ENCODE peak calls at places on chromosomes 6 and 20, in eight cellular contexts. M, B, J, H, Q, A, C and E are unnamed samples.
A peak's percentile ranks its signal among the peaks of the same experiment; 100 is the strongest.

GRCh38 chr6:130293800-130294199 is 71.0 kb upstream of the SAMD3 start:
- DNase-seq in B (peak; percentile 52), Q (peak; percentile 49), H (peak; percentile 79), C (no peak), A (peak; percentile 66), M (no peak), J (peak; percentile 73), E (peak; percentile 33)

GRCh38 chr6:31676322-31676903 is 4.5 kb downstream of the LY6G5C start:
- DNase-seq in M (no peak), C (no peak), H (no peak), B (no peak), Q (no peak), A (no peak), J (no peak), E (no peak)

GRCh38 chr6:134979142-134979541 is 29.2 kb upstream of the ALDH8A1 start:
- DNase-seq in Q (no peak), H (no peak), B (no peak), J (no peak), C (no peak), A (no peak), M (no peak), E (no peak)

GRCh38 chr20:8808180-8808535 is 260.7 kb upstream of the PLCB4 start:
- DNase-seq in H (no peak), Q (no peak), M (no peak), A (no peak), C (no peak), B (no peak), J (no peak), E (no peak)

GRCh38 chr6:40347571-40348011 is 239.6 kb downstream of the LRFN2 start:
- DNase-seq in A (no peak), H (no peak), M (no peak), C (no peak), Q (no peak), B (peak; percentile 64), J (no peak), E (no peak)

GRCh38 chr6:151494235-151494950 is 576 bp downstream of the CCDC170 start:
- DNase-seq in J (peak; percentile 5), M (no peak), A (peak; percentile 24), Q (no peak), B (peak; percentile 48), C (no peak), H (no peak), E (no peak)

GRCh38 chr6:137728386-137729349 is 138.4 kb upstream of the TNFAIP3 start:
- DNase-seq in A (peak; percentile 97), C (peak; percentile 10), H (no peak), Q (peak; percentile 74), M (no peak), J (peak; percentile 69), B (no peak), E (no peak)

GRCh38 chr6:70194421-70194820 is 108.5 kb downstream of the COL9A1 start:
- DNase-seq in H (no peak), Q (no peak), M (no peak), B (no peak), J (no peak), A (no peak), C (no peak), E (no peak)

GRCh38 chr6:53741417-53741816 is 53.4 kb upstream of the LRRC1 start:
- DNase-seq in J (no peak), B (no peak), A (no peak), H (no peak), M (no peak), C (no peak), Q (no peak), E (no peak)

GRCh38 chr6:143536866-143537691 is 25.6 kb upstream of the FUCA2 start:
- DNase-seq in A (peak; percentile 50), Q (no peak), B (peak; percentile 74), C (no peak), M (no peak), H (peak; percentile 37), J (peak; percentile 48), E (peak; percentile 83)

GRCh38 chr6:9401936-9402335 is 966.6 kb upstream of the SLC35B3 start:
- DNase-seq in A (no peak), J (peak; percentile 25), C (no peak), H (no peak), Q (no peak), B (no peak), M (no peak), E (no peak)

GRCh38 chr6:148657053-148657452 is 89.8 kb upstream of the UST start:
- DNase-seq in J (peak; percentile 79), M (no peak), C (peak; percentile 17), A (peak; percentile 95), B (no peak), H (no peak), Q (peak; percentile 44), E (no peak)

GRCh38 chr6:157089851-157090250 is 233.5 kb downstream of the TMEM242 start:
- DNase-seq in A (no peak), Q (no peak), J (peak; percentile 48), H (no peak), M (no peak), B (no peak), C (no peak), E (no peak)

GRCh38 chr20:35467339-35468224 is 12.2 kb downstream of the CEP250 start:
- DNase-seq in M (no peak), A (peak; percentile 68), Q (no peak), J (peak; percentile 27), C (no peak), H (peak; percentile 89), B (peak; percentile 56), E (no peak)

GRCh38 chr6:43074847-43075741 is 1.0 kb upstream of the PTK7 start:
- DNase-seq in C (no peak), B (no peak), J (no peak), Q (no peak), M (no peak), H (no peak), A (peak; percentile 91), E (no peak)

GRCh38 chr20:63293866-63294535 is 1.0 kb downstream of the COL20A1 start:
- DNase-seq in M (no peak), C (no peak), Q (no peak), A (no peak), H (no peak), B (no peak), J (no peak), E (peak; percentile 37)

GRCh38 chr6:139762587-139763031 is 388.2 kb upstream of the CITED2 start:
- DNase-seq in H (no peak), C (no peak), A (no peak), M (no peak), B (no peak), Q (no peak), J (no peak), E (no peak)

GRCh38 chr20:22901921-22902320 is 133.2 kb upstream of the SSTR4 start:
- DNase-seq in H (no peak), C (no peak), M (no peak), B (no peak), Q (no peak), J (no peak), A (no peak), E (no peak)

GRCh38 chr6:112841553-112842337 is 494.6 kb downstream of the RFPL4B start:
- DNase-seq in H (no peak), M (no peak), A (no peak), J (no peak), Q (no peak), C (no peak), B (no peak), E (no peak)

GRCh38 chr20:58839474-58839874 is 11.2 kb downstream of the GNAS-AS1 start:
- DNase-seq in M (no peak), B (peak; percentile 72), A (peak; percentile 18), J (peak; percentile 6), H (peak; percentile 94), C (no peak), Q (no peak), E (peak; percentile 55)

GRCh38 chr6:7542878-7543394 is 1.5 kb downstream of the DSP start:
- DNase-seq in M (no peak), Q (no peak), A (peak; percentile 53), C (no peak), H (peak; percentile 53), B (peak; percentile 79), J (peak; percentile 50), E (peak; percentile 76)

GRCh38 chr6:137791281-137792159 is 75.5 kb upstream of the TNFAIP3 start:
- DNase-seq in H (no peak), A (no peak), B (no peak), Q (no peak), M (no peak), J (no peak), C (no peak), E (no peak)

GRCh38 chr6:46637145-46637544 is 15.5 kb downstream of the CYP39A1 start:
- DNase-seq in C (no peak), Q (peak; percentile 81), B (no peak), J (peak; percentile 29), H (no peak), A (peak; percentile 40), M (no peak), E (no peak)

GRCh38 chr20:45944965-45945677 is 10.6 kb downstream of the PCIF1 start:
- DNase-seq in H (no peak), M (no peak), A (no peak), C (no peak), B (no peak), J (no peak), Q (no peak), E (no peak)

GRCh38 chr20:50152394-50153152 is 950 bp downstream of the PEDS1 start:
- DNase-seq in H (no peak), J (no peak), B (no peak), M (no peak), A (no peak), C (no peak), Q (no peak), E (peak; percentile 39)

GRCh38 chr20:57262244-57263126 is 4.0 kb downstream of the BMP7 start:
- DNase-seq in C (no peak), M (no peak), J (no peak), B (peak; percentile 52), A (no peak), Q (no peak), H (no peak), E (peak; percentile 65)

GRCh38 chr6:43496370-43497128 is 13.6 kb downstream of the LRRC73 start:
- DNase-seq in M (no peak), J (peak; percentile 73), H (peak; percentile 81), A (peak; percentile 51), C (peak; percentile 15), Q (no peak), B (no peak), E (no peak)

GRCh38 chr6:161168281-161168891 is 105.5 kb downstream of the AGPAT4 start:
- DNase-seq in M (no peak), J (peak; percentile 95), C (peak; percentile 38), H (peak; percentile 52), A (peak; percentile 77), Q (peak; percentile 86), B (peak; percentile 51), E (no peak)

GRCh38 chr6:138248011-138248410 is 29.7 kb upstream of the PBOV1 start:
- DNase-seq in A (no peak), C (no peak), J (no peak), B (no peak), Q (no peak), M (no peak), H (no peak), E (no peak)

GRCh38 chr6:154249499-154250298 is 106.9 kb downstream of the IPCEF1 start:
- DNase-seq in B (no peak), C (no peak), H (no peak), M (no peak), J (no peak), A (no peak), Q (no peak), E (no peak)

GRCh38 chr20:3876676-3877075 is 12.5 kb upstream of the PANK2 start:
- DNase-seq in B (no peak), Q (no peak), J (no peak), C (no peak), M (no peak), A (no peak), H (no peak), E (no peak)

GRCh38 chr20:4560667-4561066 is 161.0 kb upstream of the PRND start:
- DNase-seq in Q (no peak), M (no peak), A (no peak), H (no peak), J (no peak), B (no peak), C (no peak), E (no peak)

GRCh38 chr6:170018422-170019258 is 267.2 kb downstream of the ERMARD start:
- DNase-seq in B (no peak), C (no peak), M (no peak), H (no peak), A (no peak), Q (no peak), J (no peak), E (no peak)

GRCh38 chr6:82263916-82264315 is 16.4 kb upstream of the IBTK start:
- DNase-seq in B (no peak), H (no peak), Q (no peak), M (no peak), C (no peak), J (no peak), A (no peak), E (no peak)